ENCODE peak calls at places on chromosomes 5 and 9, in six cellular contexts. Y, A, B, M, G and R are unnamed samples.

GRCh38 chr9:504921-505821 is 290.5 kb downstream of the DOCK8 start:
- DNase-seq in Y (peak), A (peak), B (peak), M (peak), G (no peak), R (no peak)

GRCh38 chr5:134458234-134458633 is 46.6 kb upstream of the CDKN2AIPNL start:
- DNase-seq in Y (no peak), A (peak), B (no peak), M (no peak), G (no peak), R (no peak)

GRCh38 chr5:172010278-172010677 is 3.8 kb upstream of the FBXW11 start:
- DNase-seq in Y (no peak), A (no peak), B (no peak), M (no peak), G (no peak), R (no peak)

GRCh38 chr9:107932036-107932435 is 442.5 kb upstream of the KLF4 start:
- DNase-seq in Y (no peak), A (no peak), B (no peak), M (no peak), G (no peak), R (no peak)

GRCh38 chr9:109487247-109487646 is 10.9 kb downstream of the PTPN3 start:
- DNase-seq in Y (no peak), A (no peak), B (no peak), M (no peak), G (no peak), R (no peak)

GRCh38 chr5:68499952-68500351 is 284.4 kb downstream of the PIK3R1 start:
- DNase-seq in Y (no peak), A (no peak), B (no peak), M (no peak), G (no peak), R (no peak)

GRCh38 chr5:150604894-150605440 is 35.5 kb upstream of the SYNPO start:
- DNase-seq in Y (no peak), A (no peak), B (no peak), M (no peak), G (no peak), R (no peak)

GRCh38 chr9:109781086-109781485 is 1.1 kb downstream of the PALM2AKAP2 start:
- DNase-seq in Y (no peak), A (no peak), B (no peak), M (no peak), G (no peak), R (no peak)

GRCh38 chr5:179301376-179301775 is 43.9 kb downstream of the ADAMTS2 start:
- DNase-seq in Y (no peak), A (no peak), B (no peak), M (no peak), G (no peak), R (no peak)

GRCh38 chr9:130297371-130297770 is 31.8 kb downstream of the HMCN2 start:
- DNase-seq in Y (no peak), A (no peak), B (no peak), M (no peak), G (no peak), R (no peak)

GRCh38 chr9:135246248-135247173 is 159.0 kb downstream of the OLFM1 start:
- DNase-seq in Y (no peak), A (no peak), B (no peak), M (no peak), G (no peak), R (no peak)

GRCh38 chr5:78959767-78960166 is 25.3 kb downstream of the ARSB start:
- DNase-seq in Y (no peak), A (no peak), B (no peak), M (no peak), G (no peak), R (no peak)

GRCh38 chr9:98409637-98410173 is 154.3 kb upstream of the TBC1D2 start:
- DNase-seq in Y (no peak), A (no peak), B (no peak), M (no peak), G (peak), R (no peak)

GRCh38 chr5:2020730-2021129 is 138.0 kb upstream of the IRX4 start:
- DNase-seq in Y (no peak), A (no peak), B (no peak), M (no peak), G (no peak), R (no peak)

GRCh38 chr9:117354252-117354847 is 60.5 kb downstream of the ASTN2 start:
- DNase-seq in Y (no peak), A (no peak), B (no peak), M (no peak), G (no peak), R (no peak)

GRCh38 chr9:69672828-69673640 is 863 bp upstream of the APBA1 start:
- DNase-seq in Y (peak), A (peak), B (peak), M (peak), G (peak), R (peak)

GRCh38 chr9:69674112-69674511 is 1.9 kb upstream of the APBA1 start:
- DNase-seq in Y (no peak), A (no peak), B (no peak), M (no peak), G (no peak), R (no peak)

GRCh38 chr9:69677931-69678330 is 5.8 kb upstream of the APBA1 start:
- DNase-seq in Y (no peak), A (no peak), B (no peak), M (no peak), G (no peak), R (no peak)

GRCh38 chr9:69674741-69675438 is 2.7 kb upstream of the APBA1 start:
- DNase-seq in Y (no peak), A (no peak), B (no peak), M (no peak), G (no peak), R (no peak)

GRCh38 chr9:69675563-69675962 is 3.4 kb upstream of the APBA1 start:
- DNase-seq in Y (no peak), A (no peak), B (no peak), M (no peak), G (no peak), R (no peak)
- TF ChIP-seq CTCF in Y (no peak), A (no peak), B (no peak), M (no peak), G (no peak), R (no peak)

GRCh38 chr9:33225319-33226152 is 14.4 kb upstream of the SPINK4 start:
- DNase-seq in Y (peak), A (peak), B (peak), M (peak), G (peak), R (no peak)

GRCh38 chr9:33222031-33222430 is 17.9 kb upstream of the SPINK4 start:
- DNase-seq in Y (no peak), A (no peak), B (no peak), M (no peak), G (no peak), R (no peak)

GRCh38 chr9:33221568-33221884 is 18.4 kb upstream of the SPINK4 start:
- DNase-seq in Y (no peak), A (no peak), B (no peak), M (no peak), G (no peak), R (no peak)

GRCh38 chr9:33220681-33221567 is 19.0 kb upstream of the SPINK4 start:
- DNase-seq in Y (no peak), A (no peak), B (no peak), M (no peak), G (peak), R (no peak)

DNA sequence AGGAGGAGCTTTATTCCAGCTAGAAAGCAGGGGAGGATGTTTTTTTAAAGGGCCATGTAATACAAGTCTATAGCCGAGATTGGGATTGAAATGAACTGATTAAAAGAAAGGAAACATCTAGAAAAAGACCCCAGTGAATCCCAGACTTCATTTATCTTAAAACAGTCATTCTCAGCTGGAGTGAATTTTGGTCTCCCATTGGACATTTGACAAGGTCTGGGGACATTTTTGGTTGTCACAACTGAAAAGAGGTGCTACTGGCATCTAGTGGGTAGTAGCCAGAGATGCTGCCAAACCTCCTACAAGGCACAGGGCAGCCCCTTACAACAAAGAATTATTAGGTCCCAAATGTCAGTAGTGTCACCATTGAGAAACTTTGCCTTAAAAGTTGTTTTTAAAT is 16.3 kb upstream of the SPINK4 start:
- DNase-seq in Y (no peak), A (no peak), B (no peak), M (no peak), G (no peak), R (no peak)
- TF ChIP-seq CTCF in Y (no peak), A (no peak), B (no peak), M (no peak), G (no peak), R (no peak)

DNA sequence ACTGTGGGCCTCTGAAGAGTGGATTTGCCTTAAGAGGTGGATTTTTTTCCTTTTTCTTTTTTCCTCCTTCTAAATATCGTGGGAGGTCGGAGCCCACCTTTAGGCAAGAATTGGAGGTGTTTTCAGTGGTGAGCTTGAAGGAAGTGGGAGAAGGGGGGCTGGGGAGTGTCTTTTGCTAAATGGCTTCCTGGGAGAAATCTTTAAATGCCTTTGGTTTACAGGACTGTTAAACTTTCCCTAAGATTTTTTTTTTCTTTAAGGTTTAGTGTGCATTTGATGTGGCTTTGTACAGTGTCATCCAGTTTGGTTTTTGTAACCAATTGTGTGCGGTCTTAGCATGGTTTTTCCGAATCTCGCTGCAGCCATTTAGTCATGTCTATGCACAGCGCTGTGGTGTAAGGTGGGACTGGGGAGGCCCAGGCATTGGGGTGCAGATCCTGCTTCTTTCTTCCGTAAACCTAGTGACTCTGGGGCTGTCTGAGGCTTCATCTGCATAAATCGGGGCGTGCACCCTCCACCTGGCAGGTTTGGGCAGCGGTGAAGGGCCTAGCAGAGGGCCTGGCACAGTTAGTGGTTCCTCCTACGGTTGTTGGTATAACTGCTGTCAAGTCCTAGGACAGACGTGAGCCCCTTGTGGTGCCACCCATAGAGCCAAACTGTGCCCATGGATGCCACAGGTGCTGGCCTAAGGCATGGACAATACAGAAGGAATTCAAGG is 1.3 kb downstream of the PRRC2B start:
- DNase-seq in Y (peak), A (peak), B (peak), M (no peak), G (peak), R (peak)
- TF ChIP-seq CTCF in Y (no peak), A (no peak), B (no peak), M (no peak), G (no peak), R (no peak)

DNA sequence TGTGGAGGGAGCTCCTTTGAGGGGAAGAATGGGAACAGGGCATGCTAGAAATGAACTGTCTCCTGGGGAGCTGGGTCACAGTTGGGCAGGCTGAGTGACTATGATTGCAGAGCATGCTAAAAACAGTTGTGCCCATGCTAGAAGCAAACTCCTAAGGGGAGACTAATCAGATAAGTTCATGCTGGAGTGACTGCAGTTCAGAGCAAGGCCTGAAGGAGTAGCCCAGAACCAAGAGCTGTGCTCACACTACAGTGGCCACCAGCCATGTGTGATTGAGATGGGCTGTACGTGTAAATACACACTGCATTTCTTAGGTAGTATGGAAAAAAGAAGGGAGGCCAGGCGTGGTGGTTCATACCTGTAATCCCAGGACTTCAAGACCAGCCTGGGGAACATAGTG is 10.3 kb upstream of the AK1 start:
- DNase-seq in Y (no peak), A (no peak), B (no peak), M (no peak), G (no peak), R (no peak)
- TF ChIP-seq CTCF in Y (no peak), A (no peak), B (no peak), M (peak), G (no peak), R (peak)